ENCODE peak calls at places on chromosomes 7 and 10, in four cellular contexts. One of them, this sample, is unnamed.

GRCh38 chr10:100743626-100744135 is 1.7 kb upstream of the PAX2 start:
- DNase-seq in nephron progenitor cell: peak
- DNase-seq in WERI-Rb-1: peak
- DNase-seq in dorsolateral prefrontal cortex: no peak
- DNase-seq in this sample: peak

GRCh38 chr7:149625339-149625946 is 127.8 kb upstream of the ZNF746 start:
- DNase-seq in nephron progenitor cell: peak
- DNase-seq in WERI-Rb-1: peak
- DNase-seq in dorsolateral prefrontal cortex: peak
- DNase-seq in this sample: peak

GRCh38 chr10:100923580-100923979 is 10.8 kb downstream of the SLF2 start:
- DNase-seq in nephron progenitor cell: no peak
- DNase-seq in WERI-Rb-1: no peak
- DNase-seq in dorsolateral prefrontal cortex: no peak
- DNase-seq in this sample: no peak

GRCh38 chr10:101766753-101767599 is 8.9 kb downstream of the FGF8 start:
- DNase-seq in nephron progenitor cell: no peak
- DNase-seq in WERI-Rb-1: no peak
- DNase-seq in dorsolateral prefrontal cortex: no peak
- DNase-seq in this sample: no peak

GRCh38 chr10:30992671-30993070 is 39.0 kb downstream of the ZNF438 start:
- DNase-seq in nephron progenitor cell: no peak
- DNase-seq in WERI-Rb-1: no peak
- DNase-seq in dorsolateral prefrontal cortex: no peak
- DNase-seq in this sample: no peak

GRCh38 chr10:531541-531940 is 157.9 kb downstream of the DIP2C start:
- DNase-seq in nephron progenitor cell: no peak
- DNase-seq in WERI-Rb-1: no peak
- DNase-seq in dorsolateral prefrontal cortex: peak
- DNase-seq in this sample: no peak

GRCh38 chr10:6612371-6612770 is 32.3 kb upstream of the PRKCQ start:
- DNase-seq in nephron progenitor cell: no peak
- DNase-seq in WERI-Rb-1: no peak
- DNase-seq in dorsolateral prefrontal cortex: no peak
- DNase-seq in this sample: no peak

GRCh38 chr7:47962262-47962661 is 14.0 kb upstream of the PKD1L1 start:
- DNase-seq in nephron progenitor cell: no peak
- DNase-seq in WERI-Rb-1: no peak
- DNase-seq in dorsolateral prefrontal cortex: no peak
- DNase-seq in this sample: no peak

GRCh38 chr7:158024881-158025280 is 562.7 kb downstream of the PTPRN2 start:
- DNase-seq in nephron progenitor cell: no peak
- DNase-seq in WERI-Rb-1: no peak
- DNase-seq in dorsolateral prefrontal cortex: no peak
- DNase-seq in this sample: no peak

GRCh38 chr7:90804370-90804769 is 208.2 kb downstream of the CDK14 start:
- DNase-seq in nephron progenitor cell: no peak
- DNase-seq in WERI-Rb-1: no peak
- DNase-seq in dorsolateral prefrontal cortex: no peak
- DNase-seq in this sample: no peak

GRCh38 chr10:101032637-101033201 is 1.7 kb downstream of the SFXN3 start:
- DNase-seq in nephron progenitor cell: no peak
- DNase-seq in WERI-Rb-1: peak
- DNase-seq in dorsolateral prefrontal cortex: no peak
- DNase-seq in this sample: peak

GRCh38 chr10:74460812-74461211 is 309.8 kb downstream of the ADK start:
- DNase-seq in nephron progenitor cell: no peak
- DNase-seq in WERI-Rb-1: no peak
- DNase-seq in dorsolateral prefrontal cortex: no peak
- DNase-seq in this sample: no peak

GRCh38 chr10:97498841-97499560 is at the start of gene UBTD1:
- DNase-seq in nephron progenitor cell: no peak
- DNase-seq in WERI-Rb-1: peak
- DNase-seq in dorsolateral prefrontal cortex: peak
- DNase-seq in this sample: peak
- TF ChIP-seq CTCF in nephron progenitor cell: no peak
- TF ChIP-seq CTCF in WERI-Rb-1: no peak
- TF ChIP-seq CTCF in dorsolateral prefrontal cortex: no peak
- TF ChIP-seq CTCF in this sample: no peak

GRCh38 chr10:122264442-122264841 is 6.7 kb upstream of the BTBD16 start:
- DNase-seq in nephron progenitor cell: no peak
- DNase-seq in WERI-Rb-1: no peak
- DNase-seq in dorsolateral prefrontal cortex: no peak
- DNase-seq in this sample: no peak
- TF ChIP-seq CTCF in nephron progenitor cell: no peak
- TF ChIP-seq CTCF in WERI-Rb-1: no peak
- TF ChIP-seq CTCF in dorsolateral prefrontal cortex: no peak
- TF ChIP-seq CTCF in this sample: no peak

GRCh38 chr10:56082169-56082568 is 278.9 kb downstream of the ZWINT start:
- DNase-seq in nephron progenitor cell: no peak
- DNase-seq in WERI-Rb-1: no peak
- DNase-seq in dorsolateral prefrontal cortex: no peak
- DNase-seq in this sample: no peak
- TF ChIP-seq CTCF in nephron progenitor cell: no peak
- TF ChIP-seq CTCF in WERI-Rb-1: no peak
- TF ChIP-seq CTCF in dorsolateral prefrontal cortex: no peak
- TF ChIP-seq CTCF in this sample: no peak

GRCh38 chr7:1673581-1674102 is 3.6 kb downstream of the ELFN1 start:
- DNase-seq in nephron progenitor cell: no peak
- DNase-seq in WERI-Rb-1: no peak
- DNase-seq in dorsolateral prefrontal cortex: peak
- DNase-seq in this sample: no peak

GRCh38 chr7:1670894-1671875 is 1.1 kb downstream of the ELFN1 start:
- DNase-seq in nephron progenitor cell: no peak
- DNase-seq in WERI-Rb-1: no peak
- DNase-seq in dorsolateral prefrontal cortex: peak
- DNase-seq in this sample: no peak

GRCh38 chr7:1672851-1673486 is 2.9 kb downstream of the ELFN1 start:
- DNase-seq in nephron progenitor cell: peak
- DNase-seq in WERI-Rb-1: no peak
- DNase-seq in dorsolateral prefrontal cortex: peak
- DNase-seq in this sample: no peak

GRCh38 chr7:1669954-1670893 is at the start of gene ELFN1:
- DNase-seq in nephron progenitor cell: peak
- DNase-seq in WERI-Rb-1: peak
- DNase-seq in dorsolateral prefrontal cortex: no peak
- DNase-seq in this sample: peak

GRCh38 chr7:1671876-1672451 is 1.9 kb downstream of the ELFN1 start:
- DNase-seq in nephron progenitor cell: no peak
- DNase-seq in WERI-Rb-1: no peak
- DNase-seq in dorsolateral prefrontal cortex: no peak
- DNase-seq in this sample: no peak
- TF ChIP-seq CTCF in nephron progenitor cell: no peak
- TF ChIP-seq CTCF in WERI-Rb-1: no peak
- TF ChIP-seq CTCF in dorsolateral prefrontal cortex: no peak
- TF ChIP-seq CTCF in this sample: no peak

GRCh38 chr7:2760098-2760889 is 72.3 kb downstream of the AMZ1 start:
- DNase-seq in nephron progenitor cell: no peak
- DNase-seq in WERI-Rb-1: peak
- DNase-seq in dorsolateral prefrontal cortex: no peak
- DNase-seq in this sample: peak
- TF ChIP-seq CTCF in nephron progenitor cell: peak
- TF ChIP-seq CTCF in WERI-Rb-1: peak
- TF ChIP-seq CTCF in dorsolateral prefrontal cortex: peak
- TF ChIP-seq CTCF in this sample: peak

DNA sequence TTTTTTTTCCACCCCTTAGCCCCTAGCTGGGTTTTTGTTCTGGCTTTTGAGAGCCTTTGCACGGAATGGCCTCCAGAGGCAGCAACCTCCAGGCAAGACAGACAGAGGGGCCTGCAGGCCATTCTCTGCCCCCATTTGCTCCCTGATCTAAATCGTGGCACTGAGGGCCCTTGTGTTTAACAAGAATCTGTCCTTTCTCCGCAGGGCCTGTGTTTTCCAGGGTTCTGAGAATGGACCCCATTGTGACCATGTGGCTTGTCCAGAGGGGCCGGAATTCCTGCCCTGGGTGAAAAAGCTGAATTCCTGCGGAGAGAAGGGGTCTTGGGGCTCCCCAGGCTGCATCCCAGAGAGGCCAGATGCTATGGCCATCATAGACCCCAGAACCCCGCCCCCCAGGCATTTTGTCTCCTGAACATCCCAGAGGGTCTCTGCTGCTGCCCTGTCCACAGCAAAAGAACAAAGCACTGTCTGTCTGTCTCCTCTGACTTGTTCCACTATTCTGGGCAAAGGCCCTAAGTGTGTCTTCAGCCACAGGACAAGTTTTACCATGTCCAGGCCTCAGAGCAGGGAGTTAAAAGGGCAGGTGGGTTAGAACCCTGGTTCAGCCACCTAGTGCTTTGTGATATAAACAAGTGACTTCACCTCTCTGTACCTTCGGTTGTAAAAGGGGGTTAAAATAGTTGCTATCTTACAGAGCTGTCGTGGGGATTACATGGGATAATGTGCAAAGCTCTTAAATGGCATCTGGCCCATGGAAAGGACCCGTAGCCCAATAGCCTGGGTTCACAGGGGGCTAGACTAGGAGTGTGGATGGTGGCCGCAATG is 155.6 kb downstream of the SH3PXD2A start:
- DNase-seq in nephron progenitor cell: no peak
- DNase-seq in WERI-Rb-1: peak
- DNase-seq in dorsolateral prefrontal cortex: no peak
- DNase-seq in this sample: no peak
- TF ChIP-seq CTCF in nephron progenitor cell: peak
- TF ChIP-seq CTCF in WERI-Rb-1: peak
- TF ChIP-seq CTCF in dorsolateral prefrontal cortex: no peak
- TF ChIP-seq CTCF in this sample: no peak

DNA sequence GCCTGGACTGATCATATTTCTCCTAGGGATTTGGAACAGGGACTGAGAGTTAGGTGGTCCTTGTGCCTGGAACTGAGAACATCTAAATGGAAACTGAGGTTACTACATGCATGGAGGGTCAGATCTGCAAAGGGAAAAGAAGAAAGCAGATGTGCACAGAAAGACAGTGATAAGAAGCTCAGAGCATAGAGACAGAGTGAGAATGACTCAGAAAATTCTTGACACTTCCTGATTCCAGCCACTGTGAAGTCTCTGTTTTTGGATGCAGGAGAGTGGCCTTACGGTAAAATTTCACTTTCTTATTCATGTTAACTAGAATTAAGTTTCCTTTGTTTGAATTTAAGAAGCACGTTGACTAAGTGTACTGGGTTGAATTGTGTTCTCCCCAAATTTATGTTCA is 241.7 kb downstream of the TMEM26 start:
- DNase-seq in nephron progenitor cell: no peak
- DNase-seq in WERI-Rb-1: no peak
- DNase-seq in dorsolateral prefrontal cortex: no peak
- DNase-seq in this sample: no peak
- TF ChIP-seq CTCF in nephron progenitor cell: no peak
- TF ChIP-seq CTCF in WERI-Rb-1: no peak
- TF ChIP-seq CTCF in dorsolateral prefrontal cortex: no peak
- TF ChIP-seq CTCF in this sample: no peak

GRCh38 chr7:101216001-101216859 is 1.2 kb downstream of the PLOD3 start:
- DNase-seq in nephron progenitor cell: no peak
- DNase-seq in WERI-Rb-1: no peak
- DNase-seq in dorsolateral prefrontal cortex: no peak
- DNase-seq in this sample: no peak

GRCh38 chr7:101218236-101219130 is 518 bp downstream of the ZNHIT1 start:
- DNase-seq in nephron progenitor cell: no peak
- DNase-seq in WERI-Rb-1: no peak
- DNase-seq in dorsolateral prefrontal cortex: no peak
- DNase-seq in this sample: no peak

GRCh38 chr7:101220295-101220694 is 2.3 kb downstream of the ZNHIT1 start:
- DNase-seq in nephron progenitor cell: no peak
- DNase-seq in WERI-Rb-1: no peak
- DNase-seq in dorsolateral prefrontal cortex: no peak
- DNase-seq in this sample: no peak

GRCh38 chr7:101216860-101217387 is 457 bp downstream of the PLOD3 start:
- DNase-seq in nephron progenitor cell: peak
- DNase-seq in WERI-Rb-1: no peak
- DNase-seq in dorsolateral prefrontal cortex: no peak
- DNase-seq in this sample: no peak

DNA sequence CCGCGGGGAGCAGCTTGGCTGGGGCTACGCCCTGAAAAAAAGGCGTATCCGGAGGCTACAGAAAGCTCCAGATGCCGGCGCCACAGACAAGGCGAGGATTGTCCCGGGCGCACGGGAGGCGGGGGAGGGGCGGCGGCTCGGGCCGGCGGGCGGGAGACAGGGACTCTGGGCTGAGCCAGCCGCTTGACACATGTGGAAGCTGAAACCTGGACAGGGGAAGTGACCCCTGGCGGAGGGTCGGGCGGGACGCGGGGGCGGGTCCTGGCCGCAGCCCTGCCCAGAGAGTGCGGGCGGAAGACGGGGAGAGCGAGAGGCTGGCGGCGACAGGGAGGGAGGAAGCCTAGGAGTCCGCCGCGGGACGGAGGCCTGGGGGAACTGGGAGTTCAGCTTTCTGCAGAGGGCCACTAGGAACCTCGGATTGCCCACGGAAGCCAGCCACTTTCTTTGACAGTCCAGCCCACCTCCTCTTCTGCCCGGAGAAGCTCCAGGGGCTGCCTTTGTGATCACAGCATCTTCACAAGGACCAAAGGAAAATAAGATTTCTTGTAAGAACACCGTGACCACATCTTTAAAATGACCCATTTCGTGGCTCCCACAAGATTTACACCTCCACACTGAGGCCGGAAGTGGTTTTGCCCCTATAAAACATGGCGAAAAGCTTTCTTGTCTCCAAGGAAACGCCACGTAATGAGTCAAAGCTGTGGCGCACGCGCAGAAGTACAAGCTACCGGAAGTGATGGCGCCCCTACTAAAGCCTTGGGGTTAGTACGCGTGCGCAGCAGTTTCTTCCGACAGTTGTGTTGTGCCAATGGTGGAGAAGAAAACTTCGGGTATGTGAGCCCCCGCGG is at the start of the genes PLOD3 and ZNHIT1:
- DNase-seq in nephron progenitor cell: peak
- DNase-seq in WERI-Rb-1: peak
- DNase-seq in dorsolateral prefrontal cortex: peak
- DNase-seq in this sample: peak
- TF ChIP-seq CTCF in nephron progenitor cell: no peak
- TF ChIP-seq CTCF in WERI-Rb-1: peak
- TF ChIP-seq CTCF in dorsolateral prefrontal cortex: peak
- TF ChIP-seq CTCF in this sample: no peak

GRCh38 chr10:97827778-97828291 is 21.8 kb upstream of the GOLGA7B start:
- DNase-seq in nephron progenitor cell: no peak
- DNase-seq in WERI-Rb-1: no peak
- DNase-seq in dorsolateral prefrontal cortex: no peak
- DNase-seq in this sample: no peak
- TF ChIP-seq CTCF in nephron progenitor cell: no peak
- TF ChIP-seq CTCF in WERI-Rb-1: no peak
- TF ChIP-seq CTCF in dorsolateral prefrontal cortex: no peak
- TF ChIP-seq CTCF in this sample: no peak

This sample was measured in glutamatergic neuron.